ENCODE peak calls at places on chromosomes 5 and 9, in five cellular contexts. Q, N, I, X and L are unnamed samples.

GRCh38 chr5:94745786-94746730 is 127.6 kb downstream of the SLF1 start:
- DNase-seq in Q (no peak), N (no peak), I (no peak), X (peak), L (no peak)

GRCh38 chr9:87324613-87325194 is 173.0 kb upstream of the DAPK1 start:
- DNase-seq in Q (no peak), N (no peak), I (no peak), X (peak), L (no peak)

GRCh38 chr5:85717203-85717563 is 900.6 kb upstream of the COX7C start:
- DNase-seq in Q (no peak), N (no peak), I (no peak), X (no peak), L (no peak)

GRCh38 chr9:96022445-96023031 is 147.0 kb downstream of the ERCC6L2 start:
- DNase-seq in Q (peak), N (no peak), I (no peak), X (no peak), L (no peak)

GRCh38 chr5:100898504-100899346 is 4.4 kb downstream of the ST8SIA4 start:
- DNase-seq in Q (no peak), N (no peak), I (no peak), X (no peak), L (no peak)

GRCh38 chr5:124841829-124842712 is 95.6 kb upstream of the ZNF608 start:
- DNase-seq in Q (no peak), N (no peak), I (no peak), X (peak), L (no peak)

GRCh38 chr9:94860678-94861588 is 134.4 kb downstream of the AOPEP start:
- DNase-seq in Q (peak), N (peak), I (peak), X (peak), L (peak)

GRCh38 chr5:113242481-113243348 is 192.1 kb downstream of the TSSK1B start:
- DNase-seq in Q (no peak), N (no peak), I (no peak), X (no peak), L (no peak)

GRCh38 chr9:33952066-33952465 is 96.6 kb downstream of the UBAP2 start:
- DNase-seq in Q (no peak), N (no peak), I (no peak), X (no peak), L (no peak)

GRCh38 chr5:79186021-79186420 is 49.9 kb upstream of the JMY start:
- DNase-seq in Q (no peak), N (no peak), I (no peak), X (no peak), L (no peak)

GRCh38 chr9:92242115-92242778 is 51.2 kb downstream of the IARS1 start:
- DNase-seq in Q (no peak), N (no peak), I (no peak), X (peak), L (no peak)